ENCODE peak calls at places on chromosomes 4 and X, in nine cellular contexts. P, G, Q, U, A, B, T, Z and R are unnamed samples. For H3K9me3, the result is how much of the 10 kb centered on the place peaks cover.

GRCh38 chr4:132557660-132558059 is 591.4 kb upstream of the PCDH10 start:
- DNase-seq in A (no peak), Z (no peak), G (no peak), B (no peak), P (no peak), Q (no peak), T (no peak), U (peak), R (no peak)

GRCh38 chr4:93748380-93748779 is 80.2 kb upstream of the ATOH1 start:
- DNase-seq in U (peak), A (no peak), Z (no peak), P (no peak), G (no peak), T (no peak), B (no peak), Q (no peak), R (peak)

GRCh38 chrX:119325456-119325855 is 73.7 kb upstream of the SLC25A43 start:
- DNase-seq in P (no peak), Z (no peak), G (no peak), B (no peak), Q (peak), A (no peak), T (no peak), U (no peak), R (no peak)

GRCh38 chr4:78058591-78059523 is 1.7 kb downstream of the FRAS1 start:
- DNase-seq in Q (peak), B (peak), P (peak), T (peak), G (peak), U (peak), A (peak), Z (peak), R (no peak)

GRCh38 chr4:1567519-1567807 is 116.7 kb downstream of the FAM53A start:
- DNase-seq in G (peak), U (no peak), B (no peak), Z (no peak), P (no peak), Q (no peak), T (no peak), A (no peak), R (no peak)

GRCh38 chr4:146194212-146194611 is 18.7 kb downstream of the LSM6 start:
- DNase-seq in P (no peak), Q (no peak), B (no peak), G (no peak), U (no peak), T (no peak), A (no peak), Z (no peak), R (no peak)

GRCh38 chr4:170687751-170688150 is 598.0 kb upstream of the AADAT start:
- DNase-seq in A (no peak), Q (no peak), T (no peak), P (no peak), U (no peak), Z (no peak), B (no peak), G (no peak), R (no peak)

GRCh38 chr4:173025131-173025530 is 143.5 kb upstream of the GALNT7 start:
- DNase-seq in U (peak), A (peak), G (no peak), P (peak), Z (peak), Q (peak), B (no peak), T (peak), R (peak)

GRCh38 chr4:55853484-55854046 is at the start of gene EXOC1:
- DNase-seq in U (peak), A (peak), Q (peak), P (peak), B (peak), T (peak), G (peak), Z (peak), R (peak)

GRCh38 chr4:8540072-8540471 is 40.1 kb upstream of the GPR78 start:
- DNase-seq in B (no peak), P (no peak), G (no peak), Z (no peak), Q (no peak), U (peak), A (no peak), T (no peak), R (no peak)

GRCh38 chr4:75710246-75710645 is 14.1 kb upstream of the USO1 start:
- DNase-seq in G (no peak), Z (no peak), P (no peak), B (no peak), T (no peak), U (no peak), A (no peak), Q (no peak), R (no peak)

GRCh38 chr4:6257243-6258025 is 12.2 kb upstream of the WFS1 start:
- DNase-seq in P (no peak), T (no peak), U (no peak), G (peak), B (peak), A (no peak), Z (no peak), Q (no peak), R (no peak)

GRCh38 chrX:110992611-110993010 is 103.4 kb upstream of the PAK3 start:
- DNase-seq in G (no peak), T (peak), B (no peak), U (peak), P (no peak), Q (peak), Z (peak), A (peak), R (no peak)

GRCh38 chrX:111837226-111837625 is 38.8 kb upstream of the TRPC5OS start:
- DNase-seq in Q (no peak), T (no peak), G (no peak), U (no peak), A (no peak), P (no peak), B (no peak), Z (no peak), R (no peak)

GRCh38 chr4:116599859-116600258 is 485.5 kb downstream of the TRAM1L1 start:
- DNase-seq in P (no peak), B (peak), A (no peak), T (no peak), Z (no peak), Q (no peak), U (no peak), G (peak), R (no peak)

GRCh38 chr4:181950372-181951127 is 292.7 kb upstream of the TENM3 start:
- DNase-seq in A (no peak), P (no peak), Q (no peak), Z (no peak), B (no peak), G (no peak), T (no peak), U (no peak), R (no peak)

GRCh38 chrX:115571712-115572111 is 10.7 kb downstream of the PLS3 start:
- DNase-seq in A (no peak), U (no peak), Q (peak), P (no peak), T (no peak), G (no peak), B (no peak), Z (no peak), R (no peak)

GRCh38 chr4:99863-100262 is 24.4 kb upstream of the ZNF718 start:
- DNase-seq in Z (no peak), P (no peak), G (no peak), Q (no peak), T (no peak), B (no peak), A (no peak), U (no peak), R (no peak)
- H3K9me3 ChIP-seq in Z (half or more), P (half or more), G (half or more), Q (under half), T (under half), B (under half), A (under half), U (under half), R (under half)

GRCh38 chr4:30525662-30526061 is 194.5 kb upstream of the PCDH7 start:
- DNase-seq in T (no peak), G (no peak), Z (no peak), P (no peak), A (no peak), U (no peak), Q (no peak), B (no peak), R (no peak)
- H3K9me3 ChIP-seq in T (under half), G (under half), Z (under half), P (under half), A (under half), U (under half), Q (under half), B (under half), R (under half)

GRCh38 chrX:809081-809480 is 178.5 kb downstream of the SHOX start:
- DNase-seq in A (no peak), T (no peak), G (no peak), U (no peak), Q (no peak), P (no peak), Z (no peak), B (no peak), R (no peak)
- H3K9me3 ChIP-seq in A (under half), T (under half), G (under half), U (under half), Q (under half), P (under half), Z (under half), B (under half), R (under half)

DNA sequence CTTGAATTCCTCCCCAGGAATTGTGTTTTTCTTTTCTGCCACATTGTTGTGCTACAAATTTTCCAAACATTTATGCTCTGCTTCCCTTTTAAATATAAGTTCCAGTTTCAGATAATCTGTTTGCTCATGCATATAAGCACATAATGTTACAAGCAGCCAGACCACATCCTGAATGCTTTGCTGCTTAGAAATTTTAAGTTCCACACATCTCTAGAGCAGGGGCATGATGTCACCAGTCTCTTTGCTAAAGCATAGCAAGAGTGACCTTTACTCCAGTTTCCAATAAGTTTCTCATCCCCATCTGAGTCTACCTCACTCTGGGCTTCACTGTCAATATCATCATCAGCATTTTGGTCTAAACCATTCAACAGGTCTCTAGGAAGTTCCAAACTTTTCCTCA is 932.5 kb downstream of the SH3BGRL start:
- DNase-seq in B (no peak), A (no peak), G (no peak), Q (no peak), Z (no peak), U (peak), P (no peak), T (no peak), R (no peak)
- H3K9me3 ChIP-seq in B (under half), A (under half), G (under half), Q (under half), Z (under half), U (under half), P (under half), T (under half), R (under half)

DNA sequence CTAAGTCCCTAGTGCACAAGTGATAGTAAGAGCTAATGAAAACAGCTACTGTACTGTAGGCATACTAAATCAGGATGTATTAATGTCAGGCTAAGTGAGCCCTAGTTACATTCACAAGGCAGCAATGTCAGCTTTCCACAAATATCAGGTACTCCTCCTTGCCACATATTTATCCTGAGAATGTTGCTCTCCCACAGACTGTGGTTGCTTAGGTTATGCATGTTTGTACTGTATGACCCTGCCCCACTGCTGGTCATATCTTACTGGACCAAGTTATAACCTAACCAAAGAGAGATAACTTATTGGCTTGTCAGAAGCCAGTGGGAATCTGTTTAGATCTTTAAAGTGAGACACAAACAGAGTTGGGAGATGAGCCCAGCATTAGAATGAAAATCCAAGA is 241.0 kb downstream of the SLC39A8 start:
- DNase-seq in A (no peak), Q (no peak), G (no peak), B (no peak), U (no peak), Z (no peak), T (no peak), P (no peak), R (no peak)
- H3K9me3 ChIP-seq in A (under half), Q (under half), G (under half), B (under half), U (under half), Z (under half), T (under half), P (under half), R (under half)

GRCh38 chrX:149512225-149512885 is 7.2 kb upstream of the IDS start:
- DNase-seq in P (peak), U (peak), T (peak), Z (peak), Q (peak), B (peak), A (peak), G (peak), R (no peak)
- H3K9me3 ChIP-seq in P (under half), U (under half), T (under half), Z (under half), Q (under half), B (under half), A (under half), G (under half), R (under half)

DNA sequence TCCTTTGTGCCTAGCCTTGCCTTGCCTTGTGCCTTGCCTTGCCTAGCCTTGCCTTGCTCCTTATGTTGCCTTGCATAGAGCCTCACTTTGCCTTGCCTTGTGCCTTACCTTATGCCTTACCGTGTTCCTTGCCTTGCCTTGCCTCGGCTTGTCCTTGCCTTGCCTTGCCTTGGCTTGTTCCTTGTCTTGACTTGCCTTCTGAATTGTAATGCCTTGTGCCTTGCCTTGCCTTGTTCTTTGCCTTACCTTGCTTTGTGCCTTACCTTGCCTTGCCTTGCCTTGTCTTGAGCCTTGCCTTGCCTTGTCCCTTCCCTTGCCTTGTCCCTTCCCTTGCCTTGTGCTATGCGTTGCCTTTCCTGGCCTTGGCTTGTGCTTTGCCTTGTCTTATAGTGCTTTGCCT is 90.2 kb downstream of the TAB3 start:
- DNase-seq in A (no peak), P (no peak), T (no peak), Q (no peak), U (no peak), G (no peak), B (no peak), Z (no peak), R (no peak)
- H3K9me3 ChIP-seq in A (under half), P (under half), T (under half), Q (under half), U (under half), G (under half), B (under half), Z (under half), R (under half)

GRCh38 chrX:131818297-131818936 is 204.7 kb upstream of the STK26 start:
- DNase-seq in P (no peak), B (no peak), Z (no peak), G (no peak), A (no peak), T (no peak), Q (no peak), U (no peak), R (no peak)
- H3K9me3 ChIP-seq in P (under half), B (under half), Z (under half), G (under half), A (under half), T (under half), Q (under half), U (under half), R (under half)

GRCh38 chr4:179307297-179308136 is 1865.3 kb upstream of the AGA start:
- DNase-seq in U (peak), B (no peak), T (no peak), P (no peak), G (no peak), Z (peak), Q (peak), A (peak), R (no peak)
- H3K9me3 ChIP-seq in U (under half), B (under half), T (under half), P (under half), G (under half), Z (under half), Q (under half), A (under half), R (under half)

GRCh38 chr4:18166925-18167324 is 145.4 kb upstream of the LCORL start:
- DNase-seq in G (no peak), Q (no peak), Z (no peak), A (no peak), B (no peak), T (no peak), P (no peak), U (no peak), R (no peak)

GRCh38 chr4:18171896-18172295 is 150.3 kb upstream of the LCORL start:
- DNase-seq in T (no peak), U (no peak), Z (no peak), A (no peak), B (no peak), P (no peak), G (no peak), Q (no peak), R (no peak)

GRCh38 chr4:18162453-18162852 is 140.9 kb upstream of the LCORL start:
- DNase-seq in U (no peak), G (no peak), A (no peak), Z (no peak), B (no peak), Q (no peak), T (no peak), P (no peak), R (no peak)

DNA sequence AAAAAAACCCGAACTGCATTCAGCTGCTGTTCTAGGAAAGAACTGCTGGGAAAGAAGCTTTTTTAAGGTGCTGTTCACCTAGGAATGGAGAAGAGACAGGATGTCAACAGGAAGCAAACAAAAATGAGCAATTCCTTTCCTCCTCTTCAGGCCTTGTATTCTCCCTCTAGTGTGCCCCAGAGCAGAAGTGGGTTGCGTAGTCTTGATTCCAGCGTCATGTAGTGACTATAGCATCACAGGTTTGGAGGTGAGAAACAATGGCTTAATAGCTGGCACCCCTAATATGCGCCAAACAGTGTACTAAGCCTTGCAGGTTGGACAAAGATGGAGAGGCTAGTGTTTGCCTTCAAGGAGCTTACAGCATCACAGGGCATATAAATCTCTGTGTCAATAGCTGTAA is 146.3 kb upstream of the LCORL start:
- DNase-seq in P (no peak), G (no peak), A (no peak), U (no peak), Z (no peak), B (no peak), Q (no peak), T (no peak), R (no peak)
- H3K9me3 ChIP-seq in P (under half), G (under half), A (under half), U (under half), Z (under half), B (under half), Q (under half), T (under half), R (under half)